ENCODE peak calls at places on chromosomes 1 and 21, in four cellular contexts. One of them, this sample, is unnamed.

GRCh38 chr1:160260436-160261382 is 1.6 kb downstream of the DCAF8 start:
- DNase-seq in right atrium auricular region: no peak
- DNase-seq in heart right ventricle: no peak
- DNase-seq in hepatic stellate cell: peak
- DNase-seq in this sample: peak

GRCh38 chr21:40015818-40016217 is 148.6 kb downstream of the PCP4 start:
- DNase-seq in hepatic stellate cell: no peak
- DNase-seq in heart right ventricle: no peak
- DNase-seq in right atrium auricular region: no peak
- DNase-seq in this sample: no peak

GRCh38 chr1:42013881-42014470 is 95.3 kb upstream of the HIVEP3 start:
- DNase-seq in hepatic stellate cell: no peak
- DNase-seq in right atrium auricular region: no peak
- DNase-seq in heart right ventricle: no peak
- DNase-seq in this sample: peak

GRCh38 chr1:71427066-71427465 is 346.2 kb upstream of the ZRANB2 start:
- DNase-seq in heart right ventricle: no peak
- DNase-seq in hepatic stellate cell: no peak
- DNase-seq in right atrium auricular region: no peak
- DNase-seq in this sample: no peak

GRCh38 chr1:9145021-9145668 is 16.2 kb upstream of the GPR157 start:
- DNase-seq in right atrium auricular region: no peak
- DNase-seq in heart right ventricle: no peak
- DNase-seq in hepatic stellate cell: peak
- DNase-seq in this sample: peak

GRCh38 chr1:56073614-56074356 is 505.6 kb downstream of the PLPP3 start:
- DNase-seq in right atrium auricular region: peak
- DNase-seq in hepatic stellate cell: peak
- DNase-seq in heart right ventricle: peak
- DNase-seq in this sample: peak

GRCh38 chr1:119471566-119471965 is 35.4 kb upstream of the HSD3B1 start:
- DNase-seq in right atrium auricular region: no peak
- DNase-seq in hepatic stellate cell: no peak
- DNase-seq in heart right ventricle: no peak
- DNase-seq in this sample: no peak

GRCh38 chr21:40706806-40707205 is 140.2 kb downstream of the DSCAM start:
- DNase-seq in heart right ventricle: no peak
- DNase-seq in hepatic stellate cell: no peak
- DNase-seq in right atrium auricular region: no peak
- DNase-seq in this sample: no peak

GRCh38 chr1:147673401-147673800 is 3.1 kb upstream of the ACP6 start:
- DNase-seq in right atrium auricular region: no peak
- DNase-seq in heart right ventricle: no peak
- DNase-seq in hepatic stellate cell: no peak
- DNase-seq in this sample: peak

GRCh38 chr1:64387382-64388066 is 82.4 kb upstream of the CACHD1 start:
- DNase-seq in hepatic stellate cell: no peak
- DNase-seq in right atrium auricular region: no peak
- DNase-seq in heart right ventricle: no peak
- DNase-seq in this sample: no peak

GRCh38 chr1:229554886-229555621 is 3.5 kb downstream of the ABCB10 start:
- DNase-seq in heart right ventricle: no peak
- DNase-seq in hepatic stellate cell: no peak
- DNase-seq in right atrium auricular region: no peak
- DNase-seq in this sample: no peak

GRCh38 chr1:193326296-193326695 is 139.9 kb upstream of the B3GALT2 start:
- DNase-seq in heart right ventricle: no peak
- DNase-seq in hepatic stellate cell: no peak
- DNase-seq in right atrium auricular region: no peak
- DNase-seq in this sample: no peak

GRCh38 chr1:7504438-7504720 is 266.7 kb upstream of the VAMP3 start:
- DNase-seq in hepatic stellate cell: no peak
- DNase-seq in right atrium auricular region: no peak
- DNase-seq in heart right ventricle: no peak
- DNase-seq in this sample: no peak

GRCh38 chr1:213669964-213670691 is 317.6 kb upstream of the PROX1 start:
- DNase-seq in heart right ventricle: no peak
- DNase-seq in hepatic stellate cell: no peak
- DNase-seq in right atrium auricular region: no peak
- DNase-seq in this sample: no peak

GRCh38 chr1:203306970-203307541 is 1.7 kb downstream of the BTG2 start:
- DNase-seq in right atrium auricular region: no peak
- DNase-seq in heart right ventricle: peak
- DNase-seq in hepatic stellate cell: no peak
- DNase-seq in this sample: no peak

GRCh38 chr21:15127437-15127836 is 62.6 kb upstream of the NRIP1 start:
- DNase-seq in right atrium auricular region: no peak
- DNase-seq in heart right ventricle: no peak
- DNase-seq in hepatic stellate cell: no peak
- DNase-seq in this sample: no peak

GRCh38 chr1:152517237-152517811 is 3.0 kb downstream of the CRCT1 start:
- DNase-seq in hepatic stellate cell: no peak
- DNase-seq in heart right ventricle: no peak
- DNase-seq in right atrium auricular region: no peak
- DNase-seq in this sample: peak

GRCh38 chr21:38847556-38847955 is 41.8 kb downstream of the ETS2 start:
- DNase-seq in right atrium auricular region: no peak
- DNase-seq in hepatic stellate cell: no peak
- DNase-seq in heart right ventricle: no peak
- DNase-seq in this sample: no peak

GRCh38 chr1:93353286-93353685 is 7.6 kb downstream of the DR1 start:
- DNase-seq in heart right ventricle: no peak
- DNase-seq in right atrium auricular region: no peak
- DNase-seq in hepatic stellate cell: peak
- DNase-seq in this sample: peak

GRCh38 chr21:40967771-40968170 is 120.8 kb upstream of the DSCAM start:
- DNase-seq in heart right ventricle: no peak
- DNase-seq in right atrium auricular region: no peak
- DNase-seq in hepatic stellate cell: no peak
- DNase-seq in this sample: no peak

GRCh38 chr1:119626841-119627240 is 21.2 kb downstream of the ZNF697 start:
- DNase-seq in heart right ventricle: no peak
- DNase-seq in right atrium auricular region: no peak
- DNase-seq in hepatic stellate cell: peak
- DNase-seq in this sample: peak

GRCh38 chr1:93813076-93813475 is 65.9 kb downstream of the DNTTIP2 start:
- DNase-seq in hepatic stellate cell: no peak
- DNase-seq in heart right ventricle: no peak
- DNase-seq in right atrium auricular region: no peak
- DNase-seq in this sample: peak

GRCh38 chr1:94385354-94385947 is 32.7 kb upstream of the ABCD3 start:
- DNase-seq in heart right ventricle: no peak
- DNase-seq in right atrium auricular region: no peak
- DNase-seq in hepatic stellate cell: no peak
- DNase-seq in this sample: no peak

GRCh38 chr1:53909946-53910345 is 16.0 kb downstream of the DIO1 start:
- DNase-seq in hepatic stellate cell: no peak
- DNase-seq in heart right ventricle: no peak
- DNase-seq in right atrium auricular region: no peak
- DNase-seq in this sample: no peak

GRCh38 chr1:217117973-217118465 is 394.8 kb upstream of the ESRRG start:
- DNase-seq in hepatic stellate cell: no peak
- DNase-seq in heart right ventricle: no peak
- DNase-seq in right atrium auricular region: no peak
- DNase-seq in this sample: no peak

GRCh38 chr1:81802601-81803422 is 2.1 kb downstream of the ADGRL2 start:
- DNase-seq in heart right ventricle: peak
- DNase-seq in right atrium auricular region: peak
- DNase-seq in hepatic stellate cell: peak
- DNase-seq in this sample: peak

GRCh38 chr1:44812822-44813543 is 4.7 kb downstream of the BTBD19 start:
- DNase-seq in heart right ventricle: peak
- DNase-seq in hepatic stellate cell: no peak
- DNase-seq in right atrium auricular region: no peak
- DNase-seq in this sample: no peak

GRCh38 chr1:172727956-172728603 is 69.2 kb downstream of the FASLG start:
- DNase-seq in right atrium auricular region: no peak
- DNase-seq in hepatic stellate cell: no peak
- DNase-seq in heart right ventricle: no peak
- DNase-seq in this sample: peak

GRCh38 chr1:85359874-85360708 is 83.7 kb upstream of the BCL10 start:
- DNase-seq in right atrium auricular region: no peak
- DNase-seq in hepatic stellate cell: no peak
- DNase-seq in heart right ventricle: no peak
- DNase-seq in this sample: peak

GRCh38 chr1:117396074-117396473 is 28.8 kb downstream of the MAN1A2 start:
- DNase-seq in heart right ventricle: no peak
- DNase-seq in right atrium auricular region: no peak
- DNase-seq in hepatic stellate cell: no peak
- DNase-seq in this sample: no peak

GRCh38 chr1:203273206-203273868 is 32.0 kb upstream of the BTG2 start:
- DNase-seq in heart right ventricle: peak
- DNase-seq in right atrium auricular region: peak
- DNase-seq in hepatic stellate cell: peak
- DNase-seq in this sample: peak

GRCh38 chr21:36350282-36350910 is 30.4 kb downstream of the MORC3 start:
- DNase-seq in heart right ventricle: no peak
- DNase-seq in right atrium auricular region: no peak
- DNase-seq in hepatic stellate cell: peak
- DNase-seq in this sample: peak

GRCh38 chr1:72063364-72063763 is 219.0 kb downstream of the NEGR1 start:
- DNase-seq in heart right ventricle: no peak
- DNase-seq in hepatic stellate cell: no peak
- DNase-seq in right atrium auricular region: no peak
- DNase-seq in this sample: peak

GRCh38 chr1:227922501-227923352 is 25.0 kb downstream of the WNT9A start:
- DNase-seq in hepatic stellate cell: no peak
- DNase-seq in heart right ventricle: no peak
- DNase-seq in right atrium auricular region: no peak
- DNase-seq in this sample: no peak

GRCh38 chr1:12690156-12690555 is 25.8 kb upstream of the AADACL3 start:
- DNase-seq in heart right ventricle: no peak
- DNase-seq in right atrium auricular region: no peak
- DNase-seq in hepatic stellate cell: no peak
- DNase-seq in this sample: no peak

GRCh38 chr21:45499201-45499750 is 43.0 kb downstream of the SLC19A1 start:
- DNase-seq in heart right ventricle: peak
- DNase-seq in right atrium auricular region: no peak
- DNase-seq in hepatic stellate cell: no peak
- DNase-seq in this sample: no peak

This sample was measured in GM23248.